ENCODE peak calls at places on chromosomes 7 and 10, in seven cellular contexts. Y is activated CD4-positive, alpha-beta memory T cell treated with anti-CD3 and anti-CD28 coated beads for 36 hours; V is T-cell; C is cerebellar cortex; I is non-pigmented ciliary epithelial cell; A is mucosa of gallbladder; M is HFFc6. H is an unnamed sample.

GRCh38 chr7:30445770-30446169 is 32.8 kb downstream of the NOD1 start:
- DNase-seq in V (peak), I (no peak), Y (peak), M (no peak), C (peak), A (peak), H (peak)

GRCh38 chr7:77393261-77393660 is 22.9 kb downstream of the GSAP start:
- DNase-seq in A (no peak), M (no peak), V (no peak), Y (peak), C (no peak), I (no peak), H (no peak)

GRCh38 chr10:6202684-6203330 is at the start of gene PFKFB3:
- DNase-seq in V (peak), I (no peak), M (peak), A (peak), Y (peak), C (peak), H (peak)

GRCh38 chr10:22927163-22927562 is 690 bp upstream of the ARMC3 start:
- DNase-seq in C (no peak), A (no peak), I (no peak), Y (no peak), M (no peak), V (no peak), H (peak)

GRCh38 chr7:99112979-99113378 is 30.9 kb downstream of the SMURF1 start:
- DNase-seq in C (no peak), Y (no peak), I (no peak), M (no peak), A (no peak), V (no peak), H (no peak)

GRCh38 chr7:1667566-1668485 is 2.3 kb upstream of the ELFN1 start:
- DNase-seq in A (no peak), M (no peak), C (no peak), Y (peak), V (no peak), I (no peak), H (no peak)

GRCh38 chr7:129845178-129845971 is 107.4 kb downstream of the UBE2H start:
- DNase-seq in I (peak), M (peak), A (no peak), V (no peak), Y (no peak), C (no peak), H (no peak)

GRCh38 chr10:72276421-72277339 is 3.0 kb downstream of the DDIT4 start:
- DNase-seq in C (peak), I (no peak), M (no peak), A (peak), Y (peak), V (no peak), H (no peak)

GRCh38 chr7:41027428-41028115 is 675.3 kb downstream of the INHBA start:
- DNase-seq in V (no peak), I (peak), A (no peak), C (no peak), M (peak), Y (no peak), H (no peak)

GRCh38 chr10:131852161-131852822 is 48.5 kb upstream of the PPP2R2D start:
- DNase-seq in A (no peak), C (no peak), V (no peak), I (no peak), M (no peak), Y (no peak), H (no peak)

GRCh38 chr7:150778014-150778737 is 22.0 kb downstream of the TMEM176B start:
- DNase-seq in Y (no peak), V (no peak), C (no peak), I (no peak), A (no peak), M (no peak), H (no peak)

GRCh38 chr10:129808092-129808983 is 155.7 kb downstream of the EBF3 start:
- DNase-seq in I (no peak), M (no peak), C (no peak), V (no peak), A (no peak), Y (no peak), H (no peak)

GRCh38 chr7:142960955-142961512 is 1.1 kb downstream of the KEL start:
- DNase-seq in M (no peak), A (no peak), I (no peak), C (no peak), V (no peak), Y (no peak), H (no peak)

GRCh38 chr10:1020460-1020859 is 5.2 kb downstream of the IDI2 start:
- DNase-seq in V (no peak), M (no peak), Y (no peak), I (no peak), C (no peak), A (no peak), H (no peak)

GRCh38 chr10:4704034-4704545 is 121.9 kb upstream of the AKR1E2 start:
- DNase-seq in I (peak), C (no peak), A (peak), M (peak), V (no peak), Y (no peak), H (no peak)

GRCh38 chr7:16205481-16205880 is 215.9 kb downstream of the CRPPA start:
- DNase-seq in C (no peak), A (no peak), Y (no peak), V (no peak), I (no peak), M (no peak), H (no peak)

GRCh38 chr7:1321411-1322239 is 89.0 kb downstream of the UNCX start:
- DNase-seq in I (no peak), C (no peak), Y (no peak), V (no peak), M (no peak), A (no peak), H (no peak)

GRCh38 chr7:107573537-107573936 is 6.5 kb upstream of the BCAP29 start:
- DNase-seq in C (no peak), M (no peak), A (no peak), Y (no peak), I (no peak), V (no peak), H (no peak)

GRCh38 chr7:130360518-130360917 is 15.9 kb downstream of the CPA5 start:
- DNase-seq in V (no peak), I (no peak), C (no peak), Y (no peak), A (no peak), M (no peak), H (no peak)

GRCh38 chr10:70584941-70585544 is 17.5 kb downstream of the PRF1 start:
- DNase-seq in Y (no peak), C (no peak), A (no peak), M (no peak), V (no peak), I (no peak), H (no peak)

GRCh38 chr7:73983437-73984164 is 44.4 kb upstream of the ELN start:
- DNase-seq in C (no peak), V (no peak), I (no peak), M (no peak), A (no peak), Y (no peak), H (no peak)

GRCh38 chr10:35495521-35496238 is 109.5 kb upstream of the GJD4 start:
- DNase-seq in C (no peak), V (no peak), A (no peak), Y (no peak), M (no peak), I (no peak), H (peak)

GRCh38 chr10:5486852-5487235 is 12.5 kb downstream of the CALML5 start:
- DNase-seq in Y (no peak), V (no peak), I (no peak), A (no peak), C (no peak), M (no peak), H (no peak)

GRCh38 chr7:150556521-150557138 is 10.6 kb upstream of the GIMAP4 start:
- DNase-seq in Y (no peak), M (no peak), I (no peak), C (no peak), V (peak), A (no peak), H (no peak)

GRCh38 chr7:9889557-9889956 is 1084.1 kb upstream of the PHF14 start:
- DNase-seq in M (no peak), A (no peak), C (no peak), I (no peak), Y (no peak), V (no peak), H (no peak)

GRCh38 chr7:44067064-44067951 is 1.9 kb upstream of the PGAM2 start:
- DNase-seq in I (no peak), Y (no peak), C (no peak), A (no peak), V (no peak), M (no peak), H (no peak)

GRCh38 chr10:23886355-23886754 is 322.6 kb upstream of the KIAA1217 start:
- DNase-seq in I (no peak), M (no peak), V (no peak), Y (no peak), C (no peak), A (no peak), H (no peak)

GRCh38 chr10:43196981-43197833 is 59.0 kb downstream of the CSGALNACT2 start:
- DNase-seq in Y (peak), M (no peak), I (no peak), C (no peak), V (no peak), A (peak), H (no peak)

GRCh38 chr7:21923663-21924062 is 22.0 kb downstream of the CDCA7L start:
- DNase-seq in C (no peak), M (no peak), Y (no peak), V (no peak), I (no peak), A (peak), H (no peak)

GRCh38 chr7:70833726-70834125 is 298.2 kb upstream of the GALNT17 start:
- DNase-seq in C (no peak), M (no peak), I (peak), A (no peak), V (no peak), Y (no peak), H (no peak)

GRCh38 chr10:124685251-124685650 is 58.9 kb downstream of the FAM53B start:
- DNase-seq in V (no peak), A (peak), M (no peak), C (peak), Y (no peak), I (no peak), H (peak)